ENCODE peak calls at places on chromosome 19, in ten cellular contexts. B is naive thymus-derived CD4-positive, alpha-beta T cell; I is activated naive CD8-positive, alpha-beta T cell treated with anti-CD3 and anti-CD28 coated beads for 36 hours; O is HT1080; C is amniotic stem cell; N is ACHN; K is stimulated activated effector memory CD8-positive, alpha-beta T cell treated with anti-CD3 and anti-CD28 coated beads, Interleukin-12 subunit alpha, Interleukin-12 subunit beta, amount 100 ng/mL, for 72 hours; E is mucosa of descending colon; G is activated T-cell treated with anti-CD3 and anti-CD28 coated beads for 1 hour; M is esophagus squamous epithelium. D is an unnamed sample.

GRCh38 chr19:44954649-44955499 is at the start of gene CLPTM1:
- DNase-seq in B (peak; percentile 85), I (peak; percentile 95), O (peak; percentile 84), C (peak; percentile 91), N (peak; percentile 94), K (peak; percentile 91), E (peak; percentile 97), G (peak; percentile 93), M (peak; percentile 82), D (peak; percentile 98)

GRCh38 chr19:15249912-15250634 is 17.8 kb upstream of the EPHX3 start:
- DNase-seq in B (no peak), I (no peak), O (peak; percentile 84), C (peak; percentile 26), N (no peak), K (no peak), E (no peak), G (no peak), M (no peak), D (peak; percentile 81)

GRCh38 chr19:47210689-47211316 is 20.2 kb downstream of the BBC3 start:
- DNase-seq in B (peak; percentile 51), I (peak; percentile 71), O (peak; percentile 78), C (peak; percentile 62), N (peak; percentile 75), K (peak; percentile 71), E (peak; percentile 62), G (peak; percentile 81), M (no peak), D (peak; percentile 86)

GRCh38 chr19:30672926-30673325 is 300.7 kb downstream of the ZNF536 start:
- DNase-seq in B (no peak), I (no peak), O (no peak), C (no peak), N (no peak), K (no peak), E (no peak), G (no peak), M (no peak), D (no peak)

GRCh38 chr19:4083677-4084546 is 17.2 kb upstream of the ZBTB7A start:
- DNase-seq in B (no peak), I (peak; percentile 60), O (no peak), C (no peak), N (no peak), K (no peak), E (peak; percentile 80), G (no peak), M (no peak), D (peak; percentile 36)

GRCh38 chr19:8244442-8244841 is 35.3 kb downstream of the CERS4 start:
- DNase-seq in B (no peak), I (no peak), O (no peak), C (no peak), N (no peak), K (no peak), E (no peak), G (no peak), M (no peak), D (no peak)

GRCh38 chr19:3604227-3604986 is 2.3 kb downstream of the TBXA2R start:
- DNase-seq in B (no peak), I (no peak), O (no peak), C (no peak), N (no peak), K (no peak), E (no peak), G (no peak), M (no peak), D (no peak)

GRCh38 chr19:47766359-47766620 is 12.2 kb upstream of the SELENOW start:
- DNase-seq in B (no peak), I (no peak), O (no peak), C (no peak), N (no peak), K (no peak), E (no peak), G (no peak), M (no peak), D (no peak)

GRCh38 chr19:48500830-48501445 is 10.7 kb downstream of the LMTK3 start:
- DNase-seq in B (no peak), I (no peak), O (no peak), C (no peak), N (no peak), K (no peak), E (no peak), G (no peak), M (no peak), D (no peak)

GRCh38 chr19:17496337-17496997 is 15.0 kb upstream of the PGLS start:
- DNase-seq in B (peak; percentile 62), I (peak; percentile 85), O (peak; percentile 54), C (no peak), N (peak; percentile 78), K (peak; percentile 80), E (peak; percentile 84), G (peak; percentile 78), M (no peak), D (peak; percentile 92)